ENCODE peak calls at places on chromosomes 5 and 9, in six cellular contexts. W is neuronal stem cell, I is aorta, D is IMR-90, M is breast epithelium, H is PC-9. E is an unnamed sample. For H3K4me1, the result is how much of the 10 kb centered on the place peaks cover.

GRCh38 chr9:132486706-132487350 is 76.8 kb downstream of the CFAP77 start:
- DNase-seq in D (no peak), H (no peak), M (no peak), I (peak), W (no peak), E (no peak)

GRCh38 chr9:74953235-74953741 is 576 bp upstream of the C9orf40 start:
- DNase-seq in I (no peak), M (no peak), D (no peak), H (no peak), W (no peak), E (peak)

GRCh38 chr5:175444060-175444904 is at the start of gene DRD1:
- DNase-seq in W (peak), M (no peak), I (peak), H (peak), D (peak), E (peak)

GRCh38 chr5:132259061-132259851 is 1.8 kb downstream of the PDLIM4 start:
- DNase-seq in M (peak), D (peak), H (peak), I (peak), W (no peak), E (peak)

GRCh38 chr5:63803165-63803564 is 159.1 kb downstream of the HTR1A start:
- DNase-seq in D (no peak), H (no peak), M (no peak), W (no peak), I (no peak), E (no peak)

GRCh38 chr5:179269781-179270543 is 75.3 kb downstream of the ADAMTS2 start:
- DNase-seq in M (no peak), H (no peak), D (no peak), I (no peak), W (no peak), E (no peak)

GRCh38 chr9:104494808-104495207 is 9.3 kb upstream of the OR13F1 start:
- DNase-seq in H (no peak), M (no peak), D (no peak), I (no peak), W (no peak), E (no peak)

GRCh38 chr5:121693864-121694263 is 157.8 kb upstream of the FTMT start:
- DNase-seq in D (no peak), I (no peak), M (no peak), H (no peak), W (no peak), E (no peak)

GRCh38 chr5:80796861-80797260 is 142.1 kb upstream of the DHFR start:
- DNase-seq in H (no peak), I (no peak), M (no peak), D (no peak), W (no peak), E (no peak)

GRCh38 chr9:106621299-106621920 is 241.6 kb upstream of the ZNF462 start:
- DNase-seq in M (no peak), W (peak), D (no peak), I (no peak), H (no peak), E (no peak)

GRCh38 chr9:108142504-108143201 is 653.1 kb upstream of the KLF4 start:
- DNase-seq in I (peak), H (no peak), W (peak), M (peak), D (peak), E (peak)

GRCh38 chr9:72856985-72857631 is 95.7 kb downstream of the ALDH1A1 start:
- DNase-seq in I (no peak), W (peak), H (peak), D (peak), M (no peak), E (peak)

GRCh38 chr5:113204525-113205161 is 228.0 kb downstream of the DCP2 start:
- DNase-seq in W (no peak), D (peak), I (no peak), M (peak), H (peak), E (no peak)

GRCh38 chr5:31485376-31486207 is 46.3 kb downstream of the DROSHA start:
- DNase-seq in D (no peak), M (no peak), I (no peak), W (no peak), H (no peak), E (no peak)

GRCh38 chr5:57346336-57346735 is 136.3 kb downstream of the ACTBL2 start:
- DNase-seq in H (no peak), W (no peak), I (no peak), M (no peak), D (no peak), E (no peak)

GRCh38 chr9:134597957-134598883 is 43.4 kb upstream of the COL5A1 start:
- DNase-seq in I (no peak), D (no peak), M (peak), H (no peak), W (no peak), E (peak)

GRCh38 chr5:42309865-42310264 is 113.4 kb upstream of the GHR start:
- DNase-seq in D (no peak), M (no peak), H (no peak), W (no peak), I (no peak), E (no peak)

GRCh38 chr9:3359048-3359692 is 166.6 kb downstream of the RFX3 start:
- DNase-seq in I (no peak), D (no peak), H (no peak), M (no peak), W (no peak), E (no peak)

GRCh38 chr5:147961208-147961749 is 54.9 kb upstream of the C5orf46 start:
- DNase-seq in M (no peak), D (no peak), H (no peak), W (no peak), I (no peak), E (no peak)

GRCh38 chr5:178123094-178123986 is 7.5 kb upstream of the RMND5B start:
- DNase-seq in W (no peak), M (peak), I (no peak), H (peak), D (no peak), E (no peak)

GRCh38 chr5:887947-888640 is 4.5 kb downstream of the BRD9 start:
- DNase-seq in D (no peak), I (no peak), W (no peak), H (no peak), M (no peak), E (no peak)

GRCh38 chr5:168607946-168608345 is 28.8 kb upstream of the PANK3 start:
- DNase-seq in W (no peak), H (no peak), I (no peak), D (no peak), M (no peak), E (no peak)

DNA sequence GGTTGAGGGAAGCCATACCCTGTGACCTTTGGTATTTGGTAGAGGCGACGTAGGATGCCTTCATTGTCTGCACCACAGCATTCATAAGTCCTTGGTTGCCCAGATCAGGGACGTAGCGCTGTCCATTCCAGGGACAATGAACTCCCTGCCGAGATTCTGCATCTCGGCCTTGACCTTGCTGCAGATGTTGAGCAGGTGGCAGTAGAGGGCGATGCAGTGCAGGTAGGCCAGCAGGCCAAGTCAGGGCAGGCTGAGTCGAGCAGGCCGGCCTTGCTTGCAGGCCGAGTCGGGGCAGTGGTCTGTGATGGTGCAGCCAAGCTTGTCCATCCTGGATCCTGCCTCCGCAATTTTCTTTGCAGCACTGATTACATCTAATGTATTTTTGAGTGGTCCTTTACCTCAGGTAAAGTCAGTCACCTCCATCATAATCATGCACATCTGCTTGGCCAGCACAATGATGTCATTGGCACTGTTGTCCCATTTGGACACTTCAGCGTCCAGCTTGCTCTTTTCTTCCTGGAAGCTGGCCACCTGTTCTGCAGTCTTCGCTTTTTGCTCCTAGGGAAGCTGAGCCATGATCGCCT is 93.4 kb upstream of the CCDC112 start:
- DNase-seq in I (no peak), W (no peak), D (no peak), M (no peak), H (no peak), E (no peak)
- H3K4me1 ChIP-seq in I (under half), W (under half), D (under half), M (under half), H (under half), E (under half)

DNA sequence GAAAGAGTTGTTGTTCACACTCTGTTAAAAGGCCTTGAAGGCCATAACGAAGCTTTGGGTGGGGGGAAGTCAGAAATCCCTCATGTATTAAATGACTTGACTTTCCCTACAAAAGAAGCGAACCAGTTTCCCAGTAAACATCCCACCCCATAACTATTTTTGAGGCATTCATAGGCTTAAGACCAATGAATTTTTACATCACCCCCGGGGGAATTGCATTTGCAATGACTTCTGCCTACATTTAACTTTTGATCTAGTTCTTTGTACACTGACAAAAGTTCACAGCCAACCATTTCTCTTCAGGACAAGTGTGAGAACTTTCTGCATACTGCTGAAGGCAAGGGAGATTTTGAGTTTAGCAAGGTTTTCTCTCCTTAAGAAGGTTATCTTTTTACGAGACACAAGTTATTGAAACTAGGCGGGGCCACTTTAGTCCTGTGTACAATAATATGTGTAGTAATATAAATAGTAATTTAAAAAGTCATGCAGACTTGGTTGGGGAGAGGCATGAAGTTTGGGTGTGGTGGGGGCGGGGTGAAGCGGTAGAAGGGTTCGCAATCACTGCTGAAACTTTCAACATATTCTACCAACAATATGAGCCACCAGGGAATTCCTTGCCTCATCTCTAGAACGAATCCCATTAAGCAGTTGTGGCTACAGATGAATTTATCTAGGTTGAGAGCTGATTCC is 2.5 kb downstream of the TJP2 start:
- DNase-seq in M (no peak), D (no peak), W (no peak), I (no peak), H (no peak), E (no peak)
- H3K4me1 ChIP-seq in M (under half), D (under half), W (under half), I (under half), H (half or more), E (under half)

GRCh38 chr5:149748471-149749094 is 18.5 kb downstream of the PPARGC1B start:
- DNase-seq in I (no peak), M (no peak), D (no peak), W (no peak), H (no peak), E (no peak)
- H3K4me1 ChIP-seq in I (under half), M (under half), D (under half), W (under half), H (under half), E (under half)

DNA sequence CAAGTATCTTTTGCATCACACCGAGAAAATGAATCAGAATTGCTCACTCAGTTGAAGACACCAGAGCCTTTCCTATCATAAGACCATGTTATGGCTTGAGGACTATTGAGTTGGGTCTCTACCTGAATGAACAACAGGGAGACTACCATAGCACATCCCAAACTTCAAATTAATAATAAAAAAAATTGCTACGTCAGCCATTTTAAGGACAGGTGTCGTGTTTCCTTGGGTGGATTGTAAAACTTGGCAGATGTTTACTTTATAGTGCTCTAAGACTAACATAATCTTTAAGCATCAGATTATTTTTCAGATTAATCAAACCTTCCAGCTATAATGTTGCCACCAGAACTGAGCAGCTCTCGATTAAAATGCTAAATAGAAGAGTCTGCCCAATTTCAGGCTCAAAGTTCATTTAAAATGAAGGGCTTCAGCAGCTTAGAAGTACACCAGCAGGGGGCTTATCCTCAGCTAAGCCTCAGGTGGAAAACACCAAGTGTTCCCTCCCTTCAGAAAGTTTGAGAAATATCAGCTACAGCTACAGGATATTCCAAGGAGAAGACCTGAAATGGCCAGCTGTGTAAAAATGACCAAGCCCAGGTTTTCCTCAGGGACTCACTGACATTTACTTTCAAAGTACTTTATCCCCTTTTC is 395.5 kb downstream of the DTWD2 start:
- DNase-seq in W (no peak), D (no peak), I (no peak), M (no peak), H (no peak), E (no peak)
- H3K4me1 ChIP-seq in W (under half), D (under half), I (under half), M (under half), H (under half), E (under half)

GRCh38 chr5:126385509-126385908 is 37.7 kb upstream of the GRAMD2B start:
- DNase-seq in M (no peak), H (peak), W (no peak), D (no peak), I (no peak), E (no peak)
- H3K4me1 ChIP-seq in M (under half), H (half or more), W (under half), D (under half), I (under half), E (under half)

GRCh38 chr5:139395844-139396640 is 1.1 kb upstream of the PROB1 start:
- DNase-seq in H (no peak), I (no peak), M (no peak), W (no peak), D (no peak), E (no peak)

GRCh38 chr5:139394654-139395566 is at the start of gene PROB1:
- DNase-seq in H (no peak), M (no peak), W (no peak), I (no peak), D (no peak), E (no peak)

GRCh38 chr5:139394123-139394653 is 716 bp downstream of the PROB1 start:
- DNase-seq in H (no peak), W (no peak), D (no peak), I (no peak), M (no peak), E (no peak)

GRCh38 chr5:139397921-139398320 is 3.0 kb upstream of the PROB1 start:
- DNase-seq in W (no peak), M (no peak), H (no peak), D (peak), I (peak), E (no peak)

DNA sequence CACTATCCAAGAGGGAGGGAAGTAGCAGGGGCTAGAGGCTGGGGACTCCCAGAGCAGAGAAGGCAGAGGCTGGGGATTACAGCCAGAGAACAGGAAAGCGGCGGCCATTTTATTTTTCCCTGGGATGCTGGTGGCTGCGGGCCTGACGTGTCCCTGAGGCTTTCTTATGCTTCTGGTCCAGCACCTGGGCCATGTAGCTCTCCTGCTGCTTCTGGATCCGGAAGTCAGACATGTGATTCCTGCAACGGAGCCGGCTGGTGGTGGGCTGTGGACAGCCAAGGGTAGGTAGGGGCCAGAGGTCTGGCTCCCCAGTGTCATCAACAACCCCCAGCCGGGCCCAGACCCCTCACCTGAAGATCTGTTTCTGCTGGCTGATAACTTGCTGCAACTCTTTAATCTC is 1.8 kb upstream of the PROB1 start:
- DNase-seq in M (no peak), H (no peak), I (peak), D (no peak), W (no peak), E (no peak)
- H3K4me1 ChIP-seq in M (under half), H (under half), I (under half), D (under half), W (under half), E (under half)

GRCh38 chr5:72377920-72378635 is 57.9 kb downstream of the PTCD2 start:
- DNase-seq in W (no peak), M (no peak), D (no peak), I (peak), H (peak), E (no peak)

GRCh38 chr5:72379936-72380335 is 59.8 kb downstream of the PTCD2 start:
- DNase-seq in M (no peak), W (no peak), D (peak), H (peak), I (no peak), E (no peak)

GRCh38 chr5:72378636-72379289 is 58.6 kb downstream of the PTCD2 start:
- DNase-seq in W (no peak), M (peak), I (peak), D (peak), H (peak), E (no peak)

GRCh38 chr5:72383280-72384205 is 63.4 kb downstream of the PTCD2 start:
- DNase-seq in M (no peak), D (peak), W (no peak), H (no peak), I (no peak), E (peak)

GRCh38 chr5:72380491-72381274 is 60.5 kb downstream of the PTCD2 start:
- DNase-seq in D (peak), H (peak), W (no peak), M (no peak), I (peak), E (no peak)
- H3K4me1 ChIP-seq in D (under half), H (under half), W (under half), M (under half), I (under half), E (under half)

GRCh38 chr5:111968459-111968858 is 211.5 kb upstream of the NREP start:
- DNase-seq in H (no peak), M (no peak), W (no peak), I (no peak), D (peak), E (no peak)

GRCh38 chr5:111973946-111974345 is 217.0 kb upstream of the NREP start:
- DNase-seq in H (no peak), D (no peak), I (no peak), M (no peak), W (no peak), E (no peak)

GRCh38 chr5:111972080-111972479 is 215.1 kb upstream of the NREP start:
- DNase-seq in I (no peak), W (no peak), D (no peak), H (no peak), M (no peak), E (no peak)

GRCh38 chr5:111975133-111975532 is 218.1 kb upstream of the NREP start:
- DNase-seq in I (no peak), W (no peak), M (no peak), H (no peak), D (no peak), E (no peak)

DNA sequence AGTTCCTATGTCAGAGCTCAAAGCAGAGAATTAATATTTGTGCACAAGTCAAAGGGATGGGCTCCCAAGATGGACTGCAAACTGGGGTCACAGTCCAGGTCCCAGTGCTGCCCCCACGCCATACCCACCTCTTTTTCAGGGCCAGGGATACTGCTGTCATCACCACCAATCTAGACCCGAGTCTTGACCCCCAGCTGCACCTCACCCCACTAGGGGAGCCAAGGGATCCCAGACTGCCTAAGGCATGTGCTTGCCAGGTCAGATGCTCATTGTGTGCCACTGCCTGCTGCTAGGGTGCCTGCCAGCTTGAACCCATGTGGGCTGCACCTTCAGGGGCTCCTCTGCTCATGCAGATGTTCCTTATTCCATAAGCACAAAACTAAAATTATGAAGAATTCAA is 215.6 kb upstream of the NREP start:
- DNase-seq in W (no peak), I (no peak), M (no peak), H (no peak), D (no peak), E (no peak)
- H3K4me1 ChIP-seq in W (under half), I (under half), M (under half), H (under half), D (under half), E (under half)

DNA sequence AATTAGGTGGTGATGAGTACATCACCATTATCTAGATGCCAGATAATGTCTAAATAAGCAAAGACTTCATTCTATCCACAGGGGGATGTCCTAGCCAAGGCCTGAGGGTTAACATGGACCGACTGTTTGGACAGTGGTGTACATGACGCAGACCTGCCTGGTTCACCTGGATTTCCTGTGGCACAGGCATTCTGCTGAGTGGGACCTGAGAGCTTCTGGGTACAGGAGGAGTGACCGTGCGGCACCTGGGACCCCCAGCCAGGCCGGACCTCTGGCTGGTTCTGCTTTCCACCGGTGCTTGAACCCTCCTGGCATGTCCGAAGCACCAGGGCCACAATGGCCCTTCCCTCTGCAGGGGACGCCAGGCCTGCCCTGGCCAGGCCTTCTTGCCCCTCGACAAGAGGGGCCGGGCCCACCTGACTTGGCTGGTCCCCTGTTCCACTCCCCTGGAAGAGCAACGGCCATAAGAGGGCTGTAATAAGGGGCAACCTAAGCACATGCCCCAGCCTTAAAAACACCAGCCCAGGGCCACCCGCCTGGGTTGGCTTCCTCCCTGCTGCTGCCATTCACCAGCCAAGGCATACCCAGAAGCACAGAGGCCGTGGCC is 8.6 kb downstream of the GFPT2 start:
- DNase-seq in D (no peak), W (no peak), H (no peak), I (peak), M (no peak), E (no peak)
- H3K4me1 ChIP-seq in D (under half), W (under half), H (under half), I (under half), M (under half), E (under half)

E was measured in testis.